ENCODE peak calls at places on chromosomes 16 and 17, in four cellular contexts. N is stomach, S is H9, P is psoas muscle. D is an unnamed sample. For H3K4me1 and H3K27me3, the result is how much of the 10 kb centered on the place peaks cover.

GRCh38 chr17:39198186-39198566 is 707 bp upstream of the CACNB1 start:
- DNase-seq in P (no peak), N (no peak), S (no peak), D (peak)

GRCh38 chr17:82892869-82893565 is 53.2 kb upstream of the ZNF750 start:
- DNase-seq in P (peak), S (no peak), N (peak), D (peak)

GRCh38 chr17:39980402-39981206 is at the start of gene PSMD3:
- DNase-seq in N (peak), S (peak), P (peak), D (peak)

GRCh38 chr17:73371846-73372245 is 60.0 kb upstream of the CDC42EP4 start:
- DNase-seq in P (no peak), N (no peak), S (no peak), D (no peak)

GRCh38 chr16:67286441-67287235 is 7.3 kb downstream of the PLEKHG4 start:
- DNase-seq in N (no peak), P (peak), S (no peak), D (no peak)

GRCh38 chr17:48610282-48611211 is at the start of gene HOXB7:
- DNase-seq in S (peak), N (peak), P (peak), D (peak)

GRCh38 chr16:88928405-88929375 is 48.3 kb downstream of the CBFA2T3 start:
- DNase-seq in S (no peak), N (peak), P (no peak), D (no peak)

GRCh38 chr17:9138161-9138717 is 116.9 kb downstream of the NTN1 start:
- DNase-seq in P (no peak), S (no peak), N (no peak), D (peak)

GRCh38 chr17:39619786-39620101 is 7.0 kb upstream of the PPP1R1B start:
- DNase-seq in S (no peak), P (no peak), N (no peak), D (no peak)

GRCh38 chr17:80068301-80069160 is 32.1 kb downstream of the CCDC40 start:
- DNase-seq in N (peak), P (peak), S (no peak), D (peak)

GRCh38 chr17:31202968-31203367 is 94.1 kb downstream of the OMG start:
- DNase-seq in S (no peak), P (no peak), N (no peak), D (no peak)

GRCh38 chr16:67858448-67858993 is 11.0 kb upstream of the CENPT start:
- DNase-seq in N (no peak), S (no peak), P (peak), D (no peak)

GRCh38 chr17:51428668-51429486 is 168.5 kb downstream of the UTP18 start:
- DNase-seq in S (no peak), N (peak), P (no peak), D (no peak)

GRCh38 chr17:2190014-2190413 is 113.6 kb downstream of the SMG6 start:
- DNase-seq in P (peak), N (no peak), S (no peak), D (no peak)

GRCh38 chr17:69523252-69523861 is 108.9 kb downstream of the MAP2K6 start:
- DNase-seq in N (no peak), P (no peak), S (peak), D (no peak)

GRCh38 chr16:19863990-19864389 is 20.7 kb downstream of the GPRC5B start:
- DNase-seq in N (no peak), P (no peak), S (no peak), D (no peak)

GRCh38 chr17:4715071-4715749 is 4.8 kb downstream of the ARRB2 start:
- DNase-seq in P (no peak), S (no peak), N (no peak), D (no peak)

GRCh38 chr17:76398523-76399174 is 14.2 kb downstream of the SPHK1 start:
- DNase-seq in N (no peak), S (no peak), P (no peak), D (no peak)

GRCh38 chr17:77145209-77145608 is 4.4 kb downstream of the SEC14L1 start:
- DNase-seq in P (no peak), S (no peak), N (no peak), D (no peak)

GRCh38 chr17:75082683-75083082 is 5.1 kb upstream of the SLC16A5 start:
- DNase-seq in P (no peak), S (no peak), N (no peak), D (no peak)

GRCh38 chr17:56752263-56752662 is 81.5 kb downstream of the C17orf67 start:
- DNase-seq in N (no peak), P (no peak), S (no peak), D (no peak)

GRCh38 chr16:31079342-31079944 is 5.2 kb downstream of the ZNF646 start:
- DNase-seq in N (no peak), P (no peak), S (no peak), D (no peak)

GRCh38 chr17:30104575-30105339 is 11.9 kb upstream of the NSRP1 start:
- DNase-seq in S (peak), N (peak), P (peak), D (peak)

GRCh38 chr16:81469710-81470481 is 25.3 kb downstream of the CMIP start:
- DNase-seq in P (no peak), S (no peak), N (peak), D (peak)

GRCh38 chr16:77963185-77964044 is 58.9 kb upstream of the CLEC3A start:
- DNase-seq in P (no peak), S (peak), N (no peak), D (no peak)

GRCh38 chr17:81261096-81261495 is 22.0 kb downstream of the NDUFAF8 start:
- DNase-seq in N (no peak), P (no peak), S (no peak), D (no peak)

GRCh38 chr17:50908860-50909764 is 43.0 kb upstream of the TOB1 start:
- DNase-seq in S (peak), P (peak), N (peak), D (peak)

GRCh38 chr17:61411944-61412859 is 12.6 kb downstream of the TBX2 start:
- DNase-seq in P (peak), N (peak), S (peak), D (peak)

GRCh38 chr17:15893333-15894024 is 51.5 kb upstream of the ADORA2B start:
- DNase-seq in P (no peak), N (no peak), S (no peak), D (no peak)

GRCh38 chr16:322476-323143 is 29.9 kb downstream of the AXIN1 start:
- DNase-seq in N (no peak), S (no peak), P (no peak), D (no peak)

GRCh38 chr16:10777356-10777755 is 33.7 kb downstream of the NUBP1 start:
- DNase-seq in N (no peak), S (no peak), P (no peak), D (no peak)

GRCh38 chr16:76947694-76948093 is 243.3 kb upstream of the MON1B start:
- DNase-seq in P (no peak), S (no peak), N (no peak), D (no peak)

GRCh38 chr16:56423584-56424403 is 1.6 kb downstream of the AMFR start:
- DNase-seq in N (no peak), P (no peak), S (no peak), D (no peak)

GRCh38 chr17:66676421-66676820 is 158.5 kb upstream of the CACNG5 start:
- DNase-seq in P (peak), N (peak), S (no peak), D (no peak)

GRCh38 chr16:73011926-73012325 is 36.0 kb downstream of the ZFHX3 start:
- DNase-seq in N (no peak), P (no peak), S (peak), D (no peak)

GRCh38 chr17:44117351-44117750 is 6.1 kb downstream of the HDAC5 start:
- DNase-seq in P (no peak), N (no peak), S (no peak), D (no peak)

GRCh38 chr17:17836818-17837379 is at the start of gene SREBF1:
- DNase-seq in P (peak), S (peak), N (peak), D (peak)

GRCh38 chr17:62737513-62737912 is 70.6 kb downstream of the MARCHF10 start:
- DNase-seq in S (peak), P (no peak), N (no peak), D (no peak)

GRCh38 chr16:28067604-28068382 is 4.3 kb upstream of the GSG1L start:
- DNase-seq in P (no peak), S (no peak), N (no peak), D (no peak)

DNA sequence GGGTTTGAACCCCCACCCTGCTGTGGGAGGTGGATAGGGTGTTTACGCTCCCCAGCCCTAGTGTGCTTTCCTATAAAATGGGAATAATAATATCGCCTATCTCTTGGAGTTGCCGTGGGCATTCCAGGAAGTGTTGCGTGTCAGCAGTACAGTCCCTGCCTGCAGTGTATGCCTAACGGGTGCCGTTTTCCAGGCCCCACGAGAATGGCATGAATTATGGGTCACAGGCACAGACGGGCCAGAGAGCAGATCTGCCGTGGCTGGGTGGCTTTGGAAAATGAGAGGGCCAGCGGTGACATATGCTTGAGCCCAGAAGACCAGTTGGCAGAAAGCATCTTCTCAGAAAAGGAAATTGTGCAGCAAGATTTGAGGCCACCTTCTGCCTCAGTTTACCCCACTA is 116.2 kb upstream of the CIBAR2 start:
- DNase-seq in P (no peak), N (no peak), S (no peak), D (no peak)
- H3K4me1 ChIP-seq in P (under half), N (under half), S (under half), D (under half)

DNA sequence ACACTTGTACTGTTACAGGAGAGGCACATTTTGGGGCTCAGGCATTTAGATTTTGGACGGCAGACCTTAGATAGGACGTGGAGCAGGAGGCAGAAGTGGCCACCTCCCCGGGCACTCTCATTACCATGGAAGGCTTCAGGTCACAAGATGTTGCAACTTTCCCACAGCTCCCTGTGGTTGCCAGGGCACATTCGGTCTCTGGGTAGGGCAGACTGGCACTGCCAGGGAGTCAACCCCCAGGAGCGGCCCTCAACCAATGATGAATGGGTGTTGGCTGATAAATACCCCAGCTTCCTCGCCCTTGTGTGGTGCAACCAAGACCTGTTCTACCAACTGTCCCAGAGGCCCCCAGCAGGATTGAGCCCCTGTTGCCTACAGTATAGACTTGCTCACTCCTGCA is 11.2 kb downstream of the NAGPA start:
- DNase-seq in S (no peak), P (no peak), N (no peak), D (no peak)
- H3K27me3 ChIP-seq in S (under half), P (under half), N (under half), D (under half)

DNA sequence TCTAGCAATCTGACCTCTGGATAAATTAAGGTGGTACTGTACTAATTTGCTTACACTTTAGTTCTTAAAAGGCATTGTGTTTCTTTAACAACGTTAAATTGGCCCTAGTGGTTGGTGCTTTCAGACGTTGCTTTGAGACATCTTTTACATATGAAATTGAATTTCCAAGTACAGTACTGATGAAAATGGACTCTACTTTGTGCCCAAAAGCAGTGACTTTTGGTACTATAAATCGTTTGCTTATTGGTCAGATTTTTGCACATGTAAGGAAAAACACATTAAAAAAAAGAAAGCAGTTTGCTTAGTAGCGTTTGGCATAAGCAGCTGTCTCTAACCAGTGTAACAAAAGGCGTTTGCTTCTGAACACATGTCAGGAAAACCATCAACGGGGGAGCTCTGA is 139.6 kb downstream of the CDK5R1 start:
- DNase-seq in P (no peak), N (no peak), S (no peak), D (no peak)
- H3K27ac ChIP-seq in P (no peak), N (no peak), S (no peak), D (no peak)

DNA sequence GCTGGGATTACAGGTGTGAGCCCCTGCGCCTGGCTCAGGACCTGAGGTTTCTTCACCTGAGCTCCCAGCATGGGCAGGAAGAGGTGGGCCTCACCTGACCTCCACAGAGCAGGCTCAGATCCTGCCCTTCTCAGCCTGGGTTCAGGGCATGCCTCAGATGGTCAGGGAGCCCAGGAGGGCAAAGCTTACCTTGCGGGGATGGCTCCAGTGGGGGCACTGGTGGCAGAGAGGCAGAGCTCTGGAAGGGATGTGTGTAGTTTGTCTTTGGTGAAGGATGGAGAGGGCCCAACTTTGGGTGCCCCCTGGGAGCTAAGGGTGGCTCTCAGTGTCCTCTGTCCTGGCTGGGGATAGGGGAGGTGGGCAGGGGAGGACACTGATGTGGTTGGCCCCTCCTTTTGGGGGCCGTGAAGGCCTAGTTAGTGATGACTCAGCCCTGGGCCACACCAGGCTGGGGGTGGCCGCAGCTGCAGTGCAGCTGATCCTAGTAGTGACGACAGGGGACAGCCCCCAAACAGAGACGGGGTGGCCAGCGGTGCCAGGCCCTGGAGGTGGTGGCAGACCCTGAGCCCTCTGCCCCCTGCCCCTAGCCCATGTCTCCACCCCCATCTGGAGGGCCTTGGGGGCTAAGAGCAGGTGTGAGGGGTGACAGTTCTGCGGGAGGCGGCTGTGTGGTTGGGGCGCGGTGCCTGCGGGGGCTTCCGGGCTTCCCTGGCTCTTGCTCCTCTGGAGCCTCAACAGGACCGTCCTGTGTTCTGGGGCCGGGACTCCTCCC is 5.8 kb downstream of the NHERF2 start:
- DNase-seq in N (no peak), P (no peak), S (no peak), D (no peak)
- H3K4me1 ChIP-seq in N (half or more), P (under half), S (under half), D (half or more)